ENCODE peak calls at places on chromosomes 7 and 10, in ten cellular contexts. U is HEK293T; M is cardiac septum; E is WTC11; S is left cardiac atrium; D is NCI-H2107; K is GM13976; G is stimulated activated CD4-positive, alpha-beta T cell treated with anti-CD3 and anti-CD28 coated beads, Interleukin-1b, Interleukin-23, amount 100 ng/mL, for 1 hour; J is stimulated activated CD8-positive, alpha-beta memory T cell treated with anti-CD3 and anti-CD28 coated beads, Interleukin-12 subunit alpha, Interleukin-12 subunit beta, amount 100 ng/mL, for 4 hours; Z is right atrium auricular region. R is an unnamed sample.

GRCh38 chr10:58969578-58969977 is 206.9 kb upstream of the PHYHIPL start:
- DNase-seq in U (no peak), M (no peak), E (no peak), S (no peak), D (no peak), K (no peak), G (no peak), J (no peak), Z (no peak), R (no peak)

GRCh38 chr7:157021071-157021891 is 10.8 kb upstream of the MNX1 start:
- DNase-seq in U (no peak), M (peak; percentile 63), E (no peak), S (no peak), D (no peak), K (no peak), G (no peak), J (no peak), Z (no peak), R (no peak)

GRCh38 chr10:58322835-58323209 is 12.0 kb upstream of the UBE2D1 start:
- DNase-seq in U (no peak), M (no peak), E (no peak), S (no peak), D (no peak), K (no peak), G (no peak), J (no peak), Z (no peak), R (no peak)

GRCh38 chr7:105131890-105132289 is 117.9 kb downstream of the KMT2E start:
- DNase-seq in U (no peak), M (no peak), E (no peak), S (no peak), D (no peak), K (no peak), G (no peak), J (no peak), Z (no peak), R (no peak)

GRCh38 chr7:107078517-107078966 is 34.0 kb downstream of the PRKAR2B start:
- DNase-seq in U (no peak), M (no peak), E (no peak), S (peak; percentile 28), D (no peak), K (no peak), G (no peak), J (no peak), Z (no peak), R (no peak)

GRCh38 chr7:48140001-48140681 is 31.1 kb upstream of the ABCA13 start:
- DNase-seq in U (no peak), M (no peak), E (no peak), S (no peak), D (no peak), K (no peak), G (no peak), J (no peak), Z (no peak), R (no peak)

GRCh38 chr7:43112088-43112940 is at the start of gene HECW1:
- DNase-seq in U (peak; percentile 29), M (no peak), E (peak; percentile 53), S (no peak), D (no peak), K (peak; percentile 41), G (no peak), J (no peak), Z (no peak), R (no peak)

GRCh38 chr10:70672165-70672992 is at the start of gene ADAMTS14:
- DNase-seq in U (peak; percentile 54), M (no peak), E (peak; percentile 53), S (peak; percentile 64), D (no peak), K (peak; percentile 57), G (no peak), J (peak; percentile 19), Z (no peak), R (no peak)

GRCh38 chr7:132145466-132145865 is 430.8 kb downstream of the PLXNA4 start:
- DNase-seq in U (no peak), M (no peak), E (no peak), S (peak; percentile 50), D (no peak), K (no peak), G (no peak), J (no peak), Z (peak; percentile 77), R (no peak)

GRCh38 chr7:142908921-142909870 is 23.7 kb upstream of the TRPV6 start:
- DNase-seq in U (peak; percentile 43), M (no peak), E (no peak), S (no peak), D (no peak), K (peak; percentile 57), G (no peak), J (no peak), Z (no peak), R (no peak)

GRCh38 chr10:69573056-69573806 is at the start of gene NEUROG3:
- DNase-seq in U (peak; percentile 39), M (no peak), E (peak; percentile 56), S (peak; percentile 35), D (no peak), K (peak; percentile 72), G (no peak), J (no peak), Z (no peak), R (no peak)

GRCh38 chr7:129853661-129854268 is 99.0 kb downstream of the UBE2H start:
- DNase-seq in U (no peak), M (no peak), E (no peak), S (no peak), D (no peak), K (no peak), G (no peak), J (no peak), Z (no peak), R (no peak)

GRCh38 chr10:2051108-2051507 is 313.8 kb upstream of the ADARB2 start:
- DNase-seq in U (no peak), M (no peak), E (no peak), S (no peak), D (no peak), K (no peak), G (no peak), J (no peak), Z (no peak), R (no peak)

GRCh38 chr7:148584154-148584827 is 6.3 kb upstream of the C7orf33 start:
- DNase-seq in U (no peak), M (no peak), E (no peak), S (no peak), D (no peak), K (no peak), G (no peak), J (no peak), Z (no peak), R (no peak)

R was measured in NCI-H2081 treated with DMSO at 0.1 percent for 48 hours.